ENCODE peak calls at places on chromosomes 13 and 19, in four cellular contexts. F is GM23248, C is fibroblast of lung, N is neural progenitor cell. J is an unnamed sample.

GRCh38 chr13:48489003-48489402 is 43.9 kb downstream of the RCBTB2 start:
- DNase-seq in F (no peak), C (no peak), N (no peak), J (no peak)

GRCh38 chr19:13953021-13953531 is 767 bp downstream of the DCAF15 start:
- DNase-seq in F (peak; percentile 87), C (peak; percentile 57), N (peak; percentile 63), J (no peak)

GRCh38 chr19:29119582-29119981 is 93.4 kb downstream of the UQCRFS1 start:
- DNase-seq in F (peak; percentile 38), C (no peak), N (peak; percentile 53), J (no peak)

GRCh38 chr19:19151418-19151817 is 13.1 kb upstream of the TMEM161A start:
- DNase-seq in F (no peak), C (no peak), N (no peak), J (no peak)

GRCh38 chr13:88675997-88676396 is 1004.8 kb downstream of the SLITRK5 start:
- DNase-seq in F (no peak), C (no peak), N (no peak), J (no peak)

GRCh38 chr13:114234266-114234644 is 442 bp upstream of the CDC16 start:
- DNase-seq in F (no peak), C (no peak), N (no peak), J (no peak)

GRCh38 chr13:45422731-45423130 is 4.6 kb upstream of the SLC25A30 start:
- DNase-seq in F (no peak), C (no peak), N (no peak), J (no peak)

GRCh38 chr19:23991170-23991569 is 76.5 kb downstream of the ZNF726 start:
- DNase-seq in F (no peak), C (no peak), N (no peak), J (peak; percentile 44)

GRCh38 chr19:52992109-52993004 is 21.4 kb upstream of the ERVV-1 start:
- DNase-seq in F (peak; percentile 24), C (no peak), N (peak; percentile 41), J (no peak)

GRCh38 chr13:98050041-98050466 is 92.8 kb upstream of the FARP1 start:
- DNase-seq in F (no peak), C (peak; percentile 26), N (no peak), J (no peak)

GRCh38 chr13:113855012-113855921 is 8.6 kb downstream of the GAS6 start:
- DNase-seq in F (no peak), C (no peak), N (no peak), J (no peak)

GRCh38 chr19:35784401-35785086 is 9.2 kb downstream of the ARHGAP33 start:
- DNase-seq in F (no peak), C (no peak), N (peak; percentile 87), J (no peak)

GRCh38 chr13:30985637-30986205 is 53.3 kb downstream of the TEX26 start:
- DNase-seq in F (peak; percentile 58), C (peak; percentile 75), N (no peak), J (peak; percentile 75)

GRCh38 chr19:35155441-35155840 is 906 bp downstream of the FXYD5 start:
- DNase-seq in F (no peak), C (no peak), N (no peak), J (no peak)

GRCh38 chr13:73060251-73061160 is 1.7 kb downstream of the KLF5 start:
- DNase-seq in F (peak; percentile 90), C (peak; percentile 78), N (peak; percentile 37), J (peak; percentile 82)

GRCh38 chr19:32231020-32231419 is 114.4 kb upstream of the ZNF507 start:
- DNase-seq in F (no peak), C (no peak), N (no peak), J (no peak)

GRCh38 chr13:113172419-113172926 is 14.0 kb downstream of the PROZ start:
- DNase-seq in F (no peak), C (no peak), N (no peak), J (no peak)

GRCh38 chr13:80029170-80029569 is 311.8 kb downstream of the SPRY2 start:
- DNase-seq in F (no peak), C (no peak), N (no peak), J (no peak)

GRCh38 chr13:76668141-76668540 is 218.1 kb downstream of the KCTD12 start:
- DNase-seq in F (no peak), C (no peak), N (no peak), J (no peak)

GRCh38 chr13:58318495-58319167 is 687.1 kb downstream of the PCDH17 start:
- DNase-seq in F (no peak), C (no peak), N (no peak), J (no peak)

GRCh38 chr13:41547253-41548000 is 90.1 kb downstream of the RGCC start:
- DNase-seq in F (peak; percentile 88), C (no peak), N (no peak), J (no peak)

GRCh38 chr13:27962128-27962841 is 6.8 kb downstream of the CDX2 start:
- DNase-seq in F (no peak), C (no peak), N (peak; percentile 45), J (no peak)

GRCh38 chr13:97974773-97975172 is 21.3 kb downstream of the IPO5 start:
- DNase-seq in F (peak; percentile 43), C (no peak), N (no peak), J (no peak)

GRCh38 chr19:4379383-4380253 is 20.7 kb downstream of the SH3GL1 start:
- DNase-seq in F (peak; percentile 45), C (no peak), N (no peak), J (peak; percentile 69)

GRCh38 chr13:22967669-22968068 is 213.1 kb upstream of the SGCG start:
- DNase-seq in F (no peak), C (no peak), N (no peak), J (no peak)

GRCh38 chr13:83350569-83350968 is 531.7 kb downstream of the SLITRK1 start:
- DNase-seq in F (peak; percentile 82), C (peak; percentile 31), N (no peak), J (peak; percentile 34)

GRCh38 chr19:51784922-51785690 is 9.9 kb upstream of the FPR3 start:
- DNase-seq in F (peak; percentile 90), C (peak; percentile 48), N (no peak), J (peak; percentile 66)

GRCh38 chr13:50129923-50130685 is 114.9 kb downstream of the KCNRG start:
- DNase-seq in F (peak; percentile 78), C (peak; percentile 46), N (peak; percentile 76), J (no peak)

GRCh38 chr13:36887758-36888521 is 32.1 kb downstream of the SMAD9 start:
- DNase-seq in F (no peak), C (no peak), N (peak; percentile 26), J (no peak)
- H3K9ac ChIP-seq in F (no peak overlapping the region), C (no peak overlapping the region), N (no peak overlapping the region), J (no peak overlapping the region)

DNA sequence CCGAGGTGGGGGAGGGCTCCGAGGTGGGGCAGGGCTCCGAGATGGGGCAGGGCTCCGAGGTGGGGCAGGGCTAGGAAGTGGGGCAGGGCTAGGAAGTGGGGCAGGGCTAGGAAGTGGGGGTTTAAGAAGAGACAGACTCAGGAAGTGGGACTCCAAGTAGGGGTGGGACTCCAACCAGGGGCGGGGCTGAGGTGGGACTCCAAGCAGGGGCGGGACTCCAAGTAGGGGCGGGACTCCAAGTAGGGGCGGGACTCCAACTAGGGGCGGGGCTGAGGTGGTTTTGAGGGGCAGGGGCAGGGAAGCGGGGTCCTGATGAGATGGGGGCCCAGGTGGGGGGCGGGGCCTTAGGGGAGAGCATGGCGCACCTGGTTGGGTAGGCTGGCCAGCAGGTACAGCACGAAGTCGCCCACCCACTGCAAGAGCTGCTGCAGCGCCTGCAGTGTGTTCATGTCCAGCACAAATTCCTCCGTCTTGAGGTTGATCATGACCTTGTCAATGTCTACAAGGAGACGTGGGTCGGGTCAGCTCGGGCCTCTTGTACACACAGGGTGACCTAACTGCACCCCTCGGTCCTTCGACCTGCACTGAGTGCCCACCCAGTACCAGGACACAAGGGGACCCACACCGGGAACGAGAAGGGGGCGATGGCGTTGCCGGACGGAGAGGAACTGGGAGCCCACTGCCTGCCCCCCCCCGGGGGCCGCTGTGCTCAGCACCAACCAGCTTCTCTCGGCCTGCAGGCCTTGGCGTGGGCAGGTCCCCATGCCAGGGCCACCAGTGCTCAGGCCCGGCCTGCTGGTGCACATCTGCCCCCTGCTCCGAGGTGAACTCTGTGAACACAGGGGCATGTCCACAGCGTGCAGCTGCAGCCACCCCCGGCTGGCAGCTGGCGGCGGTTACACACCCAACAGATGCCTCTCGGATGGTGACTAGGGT is 13.9 kb downstream of the CFD start:
- DNase-seq in F (peak; percentile 76), C (peak; percentile 64), N (peak; percentile 62), J (peak; percentile 38)
- TF ChIP-seq EZH2 in F (no peak), C (no peak), N (no peak), J (no peak)

GRCh38 chr19:18060472-18060871 is 26.3 kb downstream of the IL12RB1 start:
- DNase-seq in F (no peak), C (no peak), N (no peak), J (no peak)
- H3K27ac ChIP-seq in F (no peak overlapping the region), C (no peak overlapping the region), N (no peak overlapping the region), J (no peak overlapping the region)

DNA sequence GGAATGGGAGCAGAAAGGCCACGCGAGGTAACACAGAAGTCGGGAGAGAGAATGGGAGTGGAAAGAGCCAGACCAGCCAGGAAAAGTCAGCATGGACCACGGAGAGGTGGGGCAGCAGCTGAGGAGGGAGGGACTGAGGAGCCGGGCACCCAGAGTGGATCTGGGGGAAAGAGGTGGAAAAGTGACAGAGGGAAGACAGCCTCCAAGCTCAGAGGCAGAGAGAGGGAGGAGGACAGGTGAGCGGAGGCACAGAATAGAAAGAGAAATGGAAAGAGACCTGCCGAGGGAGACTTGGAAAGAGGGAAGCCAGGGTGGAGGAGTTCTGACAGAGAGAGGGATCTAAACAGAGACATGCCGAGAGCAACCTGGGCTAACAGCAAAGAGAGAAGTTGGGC is 1.6 kb downstream of the GRIK5 start:
- DNase-seq in F (no peak), C (no peak), N (no peak), J (no peak)
- H3K9ac ChIP-seq in F (no peak overlapping the region), C (no peak overlapping the region), N (no peak overlapping the region), J (no peak overlapping the region)

DNA sequence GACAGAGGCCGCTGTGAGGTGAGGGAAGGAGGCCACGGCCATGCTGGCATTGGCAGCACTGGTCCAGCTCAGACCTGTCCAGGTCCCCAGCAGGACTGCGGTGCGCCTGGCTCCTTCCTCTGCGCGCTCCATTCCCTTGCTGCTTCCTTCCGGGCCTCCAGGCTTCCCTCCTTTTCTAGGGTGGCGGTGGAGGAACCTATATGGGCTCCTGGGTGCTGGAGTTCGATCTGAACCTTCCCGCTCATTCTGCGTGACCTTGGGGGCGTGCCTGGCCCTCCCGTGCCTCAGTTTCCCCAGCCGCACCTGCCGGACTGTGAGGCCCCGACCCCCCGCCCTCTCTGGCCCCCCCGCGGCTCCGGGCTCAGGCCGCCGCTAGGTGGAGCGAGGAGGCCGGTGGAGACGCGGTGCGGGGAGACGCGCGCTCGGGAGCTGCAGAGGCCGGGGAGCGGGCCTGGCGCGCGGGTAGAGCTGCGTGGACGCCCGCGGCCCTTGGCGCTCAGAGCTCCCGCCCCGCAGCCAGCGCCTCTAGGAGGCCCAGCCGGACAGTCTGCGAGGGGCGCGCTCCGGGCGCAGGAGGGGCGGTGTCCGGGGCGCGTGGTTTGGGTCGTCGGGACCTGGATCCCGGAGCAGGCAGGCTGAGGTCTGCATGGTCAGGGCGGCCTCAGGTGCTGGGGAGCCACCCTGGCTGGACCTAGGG is 29.9 kb downstream of the EFNA2 start:
- DNase-seq in F (peak; percentile 75), C (peak; percentile 40), N (peak; percentile 77), J (peak; percentile 16)
- TF ChIP-seq EZH2 in F (no peak), C (no peak), N (peak; percentile 54), J (no peak)

GRCh38 chr19:2306971-2307370 is 983 bp downstream of the LINGO3 start:
- DNase-seq in F (no peak), C (no peak), N (no peak), J (no peak)
- H3K27ac ChIP-seq in F (no peak overlapping the region), C (no peak overlapping the region), N (no peak overlapping the region), J (no peak overlapping the region)